ENCODE peak calls at places on chromosomes 11 and 22, in five cellular contexts. I is transverse colon, L is lower leg skin, B is uterus, J is Peyer's patch. F is an unnamed sample.
A peak's percentile ranks its signal among the peaks of the same experiment; 100 is the strongest.

GRCh38 chr11:9459573-9460321 is 1.1 kb upstream of the ZNF143 start:
- DNase-seq in J (peak; percentile 43), B (peak; percentile 32), L (no peak), I (peak; percentile 27), F (no peak)

GRCh38 chr11:39668640-39669039 is 1790.8 kb downstream of the LRRC4C start:
- DNase-seq in I (no peak), L (no peak), B (no peak), J (no peak), F (no peak)

GRCh38 chr11:133127746-133128145 is 404.6 kb downstream of the OPCML start:
- DNase-seq in L (no peak), J (no peak), B (no peak), I (no peak), F (no peak)

GRCh38 chr11:20364412-20364792 is 888 bp downstream of the HTATIP2 start:
- DNase-seq in J (no peak), L (no peak), B (no peak), I (peak; percentile 21), F (no peak)

GRCh38 chr11:18617688-18618340 is 16.3 kb downstream of the SPTY2D1 start:
- DNase-seq in B (no peak), I (no peak), L (no peak), J (no peak), F (no peak)

GRCh38 chr11:128210148-128210940 is 377.0 kb downstream of the ETS1 start:
- DNase-seq in L (no peak), B (peak; percentile 34), I (peak; percentile 51), J (no peak), F (no peak)

GRCh38 chr11:44651535-44652130 is 75.1 kb upstream of the TSPAN18 start:
- DNase-seq in B (no peak), J (no peak), L (peak; percentile 84), I (no peak), F (no peak)

GRCh38 chr11:120105576-120105975 is 32.3 kb downstream of the TRIM29 start:
- DNase-seq in I (no peak), L (no peak), J (no peak), B (no peak), F (no peak)

GRCh38 chr22:38222797-38223119 is 21.0 kb downstream of the MAFF start:
- DNase-seq in J (no peak), B (no peak), I (peak; percentile 56), L (no peak), F (no peak)

GRCh38 chr11:119389611-119390254 is 8.2 kb upstream of the USP2 start:
- DNase-seq in I (no peak), B (no peak), L (no peak), J (no peak), F (no peak)

GRCh38 chr11:553949-554398 is 6.6 kb downstream of the LMNTD2 start:
- DNase-seq in L (no peak), B (no peak), J (no peak), I (no peak), F (no peak)

GRCh38 chr11:119505861-119506260 is 82.9 kb upstream of the THY1 start:
- DNase-seq in I (no peak), L (no peak), B (no peak), J (no peak), F (no peak)

GRCh38 chr11:17595526-17596309 is 48.7 kb downstream of the OTOG start:
- DNase-seq in L (peak; percentile 79), B (peak; percentile 9), I (no peak), J (no peak), F (no peak)

GRCh38 chr11:117877120-117877784 is 794 bp upstream of the FXYD6 start:
- DNase-seq in B (no peak), L (peak; percentile 74), J (no peak), I (no peak), F (no peak)

GRCh38 chr22:41383085-41383484 is 1.3 kb downstream of the TEF start:
- DNase-seq in I (no peak), J (no peak), L (no peak), B (no peak), F (no peak)

GRCh38 chr22:41382610-41383009 is 868 bp downstream of the TEF start:
- DNase-seq in B (no peak), L (peak; percentile 88), I (no peak), J (no peak), F (no peak)

GRCh38 chr22:41380993-41381328 is 781 bp upstream of the TEF start:
- DNase-seq in L (no peak), J (peak; percentile 31), B (peak; percentile 93), I (peak; percentile 74), F (no peak)

GRCh38 chr22:41382098-41382578 is 396 bp downstream of the TEF start:
- DNase-seq in L (peak; percentile 96), I (peak; percentile 74), B (peak; percentile 84), J (peak; percentile 62), F (peak; percentile 87)

GRCh38 chr22:41381329-41382097 is at the start of gene TEF:
- DNase-seq in I (peak; percentile 99), L (peak; percentile 100), B (peak; percentile 99), J (peak; percentile 99), F (peak; percentile 99)
- TF ChIP-seq POLR2A in I (peak; percentile 80), L (peak; percentile 45), B (peak; percentile 78), J (peak; percentile 83), F (no peak)

GRCh38 chr11:27616711-27617110 is 83.5 kb downstream of the BDNF start:
- DNase-seq in J (no peak), I (no peak), L (no peak), B (no peak), F (no peak)
- TF ChIP-seq POLR2A in J (no peak), I (no peak), L (no peak), B (no peak), F (no peak)

GRCh38 chr11:65111537-65112225 is at the start of gene TM7SF2:
- DNase-seq in L (peak; percentile 99), J (peak; percentile 99), I (peak; percentile 98), B (peak; percentile 95), F (peak; percentile 97)
- TF ChIP-seq POLR2A in L (no peak), J (peak; percentile 96), I (peak; percentile 91), B (peak; percentile 84), F (peak; percentile 95)

DNA sequence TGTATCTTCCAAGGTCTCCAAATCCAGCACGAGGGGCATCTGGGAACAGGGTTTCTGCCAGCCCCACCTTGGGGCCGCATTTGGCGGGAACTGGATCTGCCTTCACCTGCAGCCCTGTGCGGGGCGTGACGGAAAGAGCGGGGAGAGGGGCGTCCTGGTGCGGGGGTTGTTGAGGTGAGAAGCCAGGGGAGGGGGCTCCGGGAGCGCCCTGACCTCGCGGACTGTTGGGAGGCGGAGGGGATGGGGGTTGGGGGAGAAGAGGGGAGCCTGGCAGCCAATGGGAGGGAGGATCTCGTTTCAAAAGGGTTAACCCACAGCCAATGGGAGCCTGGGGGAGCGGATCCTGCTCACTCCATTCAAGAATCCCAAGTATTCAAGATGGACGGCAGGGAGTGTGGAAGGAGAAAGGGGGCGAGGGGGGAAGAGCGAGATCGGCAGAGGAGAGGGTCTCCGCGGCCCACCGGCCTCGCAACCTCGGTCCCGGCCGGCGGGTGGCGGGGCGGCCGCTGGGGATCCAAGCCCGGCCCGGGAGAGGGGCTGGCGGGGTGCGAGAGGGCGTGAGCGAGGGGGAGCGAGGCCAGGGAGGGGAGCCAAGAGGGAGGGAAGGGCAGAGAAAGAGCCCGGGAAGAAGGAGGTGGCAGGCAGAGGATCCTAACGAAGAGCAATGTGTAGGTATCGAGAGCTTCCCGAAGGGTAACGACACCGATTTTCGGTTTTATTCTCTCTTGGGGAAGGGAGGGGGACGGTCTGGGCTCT is 11.5 kb downstream of the YPEL4 start:
- DNase-seq in J (no peak), B (peak; percentile 90), I (peak; percentile 44), L (peak; percentile 91), F (no peak)
- TF ChIP-seq POLR2A in J (no peak), B (peak; percentile 54), I (peak; percentile 12), L (no peak), F (no peak)

DNA sequence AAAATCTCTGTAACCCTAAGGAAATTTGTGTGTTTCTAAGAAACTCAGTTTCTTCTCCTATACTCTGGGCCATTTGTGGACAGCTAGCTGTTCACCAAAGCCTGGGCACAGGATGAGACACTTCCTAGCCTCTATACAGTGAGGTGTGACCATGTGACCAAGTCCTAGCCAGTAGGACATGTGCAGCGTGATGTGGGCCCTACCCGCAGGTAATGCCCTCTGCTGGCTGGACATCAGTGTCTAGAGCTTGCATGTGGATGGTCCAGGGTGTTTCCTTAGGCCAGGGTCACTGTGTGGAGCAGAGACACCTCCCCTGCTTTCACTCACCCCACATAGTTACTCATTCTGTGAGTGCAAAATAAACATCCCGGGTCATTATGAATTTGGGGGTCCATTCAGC is 100.5 kb downstream of the LARGE1 start:
- DNase-seq in B (no peak), I (no peak), L (no peak), J (no peak), F (no peak)
- TF ChIP-seq POLR2A in B (no peak), I (no peak), L (no peak), J (no peak), F (no peak)

GRCh38 chr22:41898645-41899044 is 16.2 kb downstream of the SHISA8 start:
- DNase-seq in L (no peak), B (no peak), I (no peak), J (no peak), F (no peak)
- TF ChIP-seq POLR2A in L (no peak), B (no peak), I (no peak), J (no peak), F (no peak)

GRCh38 chr22:41902016-41902415 is 12.9 kb downstream of the SHISA8 start:
- DNase-seq in I (no peak), L (no peak), J (no peak), B (no peak), F (no peak)
- TF ChIP-seq POLR2A in I (no peak), L (no peak), J (no peak), B (no peak), F (no peak)

DNA sequence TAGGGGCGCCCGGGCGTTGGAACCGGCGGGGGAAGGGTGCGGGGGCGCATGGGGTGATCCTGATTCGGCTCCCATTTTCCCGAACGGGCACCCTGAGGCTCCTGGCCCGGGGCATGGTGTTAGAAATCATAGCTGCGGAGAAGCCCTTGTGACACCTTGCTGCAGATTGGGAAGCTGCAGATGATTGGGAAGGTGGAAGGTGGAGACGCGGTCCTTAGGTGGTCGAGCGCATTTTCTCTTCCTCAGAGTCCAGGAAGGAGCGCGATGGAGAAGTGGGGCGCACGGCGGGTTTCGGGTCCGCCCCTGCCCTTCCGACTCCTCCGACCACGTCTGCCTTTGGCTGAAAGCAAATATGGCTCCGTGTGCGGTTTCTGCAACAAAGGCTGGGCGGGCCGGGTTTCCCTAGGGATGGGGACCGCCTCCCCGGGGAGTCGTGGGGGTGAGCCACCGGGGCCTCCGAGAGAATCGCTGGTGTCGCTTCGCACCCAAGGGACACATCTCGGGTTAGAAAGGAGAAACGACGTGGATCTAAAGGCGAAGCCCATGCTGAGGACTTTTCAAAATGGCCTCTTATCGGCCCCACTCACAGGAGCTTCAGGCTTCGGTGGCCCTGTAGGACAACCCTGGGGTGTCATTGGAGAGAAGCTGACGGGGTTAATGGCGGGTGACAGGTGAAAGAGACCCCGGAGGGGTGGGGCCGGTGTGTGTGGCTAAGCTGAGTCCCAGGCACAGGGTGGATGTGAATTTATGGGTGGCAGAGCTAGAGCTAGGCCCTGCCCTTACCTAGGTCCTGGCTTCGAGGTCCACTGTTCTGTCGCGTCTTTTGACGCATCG is 707 bp upstream of the FTH1 start:
- DNase-seq in J (peak; percentile 48), L (peak; percentile 91), I (peak; percentile 65), B (no peak), F (peak; percentile 54)
- TF ChIP-seq POLR2A in J (no peak), L (no peak), I (no peak), B (no peak), F (no peak)